ENCODE peak calls at places on chromosomes 6 and 20, in four cellular contexts. One of them, this sample, is unnamed. For H3K36me3, the result is how much of the 10 kb centered on the place peaks cover.

GRCh38 chr6:108746411-108746810 is 101.8 kb upstream of the ARMC2 start:
- DNase-seq in Peyer's patch: no peak
- DNase-seq in heart right ventricle: no peak
- DNase-seq in endodermal cell: peak
- DNase-seq in this sample: no peak

GRCh38 chr6:80438728-80439127 is 332.3 kb downstream of the BCKDHB start:
- DNase-seq in Peyer's patch: no peak
- DNase-seq in heart right ventricle: no peak
- DNase-seq in endodermal cell: no peak
- DNase-seq in this sample: no peak

GRCh38 chr20:9416421-9416820 is 98.0 kb upstream of the LAMP5 start:
- DNase-seq in Peyer's patch: no peak
- DNase-seq in heart right ventricle: no peak
- DNase-seq in endodermal cell: no peak
- DNase-seq in this sample: no peak

GRCh38 chr6:80179691-80180090 is 73.2 kb downstream of the BCKDHB start:
- DNase-seq in Peyer's patch: no peak
- DNase-seq in heart right ventricle: no peak
- DNase-seq in endodermal cell: no peak
- DNase-seq in this sample: no peak

GRCh38 chr20:12337601-12338000 is 419.9 kb downstream of the BTBD3 start:
- DNase-seq in Peyer's patch: no peak
- DNase-seq in heart right ventricle: no peak
- DNase-seq in endodermal cell: no peak
- DNase-seq in this sample: no peak

GRCh38 chr6:111818539-111819226 is 54.6 kb downstream of the FYN start:
- DNase-seq in Peyer's patch: no peak
- DNase-seq in heart right ventricle: no peak
- DNase-seq in endodermal cell: no peak
- DNase-seq in this sample: no peak

GRCh38 chr20:17661121-17661744 is 20.8 kb downstream of the RRBP1 start:
- DNase-seq in Peyer's patch: no peak
- DNase-seq in heart right ventricle: no peak
- DNase-seq in endodermal cell: no peak
- DNase-seq in this sample: no peak

GRCh38 chr6:112189494-112189893 is 64.9 kb downstream of the LAMA4 start:
- DNase-seq in Peyer's patch: no peak
- DNase-seq in heart right ventricle: no peak
- DNase-seq in endodermal cell: no peak
- DNase-seq in this sample: no peak

GRCh38 chr6:163745566-163746400 is 331.3 kb downstream of the QKI start:
- DNase-seq in Peyer's patch: no peak
- DNase-seq in heart right ventricle: peak
- DNase-seq in endodermal cell: peak
- DNase-seq in this sample: no peak

GRCh38 chr6:154370545-154370944 is 13.9 kb upstream of the IPCEF1 start:
- DNase-seq in Peyer's patch: no peak
- DNase-seq in heart right ventricle: peak
- DNase-seq in endodermal cell: peak
- DNase-seq in this sample: peak

GRCh38 chr6:82006027-82006738 is 241.4 kb downstream of the IBTK start:
- DNase-seq in Peyer's patch: no peak
- DNase-seq in heart right ventricle: no peak
- DNase-seq in endodermal cell: peak
- DNase-seq in this sample: peak

GRCh38 chr20:33838035-33838864 is 27.1 kb downstream of the CHMP4B start:
- DNase-seq in Peyer's patch: no peak
- DNase-seq in heart right ventricle: no peak
- DNase-seq in endodermal cell: no peak
- DNase-seq in this sample: no peak

GRCh38 chr20:9903048-9903651 is 64.3 kb upstream of the PAK5 start:
- DNase-seq in Peyer's patch: no peak
- DNase-seq in heart right ventricle: no peak
- DNase-seq in endodermal cell: peak
- DNase-seq in this sample: no peak

GRCh38 chr20:17601957-17602356 is 32.1 kb downstream of the DSTN start:
- DNase-seq in Peyer's patch: no peak
- DNase-seq in heart right ventricle: no peak
- DNase-seq in endodermal cell: peak
- DNase-seq in this sample: no peak

GRCh38 chr6:15744824-15745402 is 82.1 kb upstream of the DTNBP1 start:
- DNase-seq in Peyer's patch: no peak
- DNase-seq in heart right ventricle: no peak
- DNase-seq in endodermal cell: no peak
- DNase-seq in this sample: no peak

GRCh38 chr6:116564921-116565872 is 6.1 kb upstream of the RWDD1 start:
- DNase-seq in Peyer's patch: no peak
- DNase-seq in heart right ventricle: no peak
- DNase-seq in endodermal cell: no peak
- DNase-seq in this sample: peak

GRCh38 chr6:160998217-160998616 is 6.6 kb downstream of the MAP3K4 start:
- DNase-seq in Peyer's patch: no peak
- DNase-seq in heart right ventricle: no peak
- DNase-seq in endodermal cell: no peak
- DNase-seq in this sample: no peak
- H3K27ac ChIP-seq in Peyer's patch: no peak
- H3K27ac ChIP-seq in heart right ventricle: no peak
- H3K27ac ChIP-seq in endodermal cell: no peak
- H3K27ac ChIP-seq in this sample: no peak

DNA sequence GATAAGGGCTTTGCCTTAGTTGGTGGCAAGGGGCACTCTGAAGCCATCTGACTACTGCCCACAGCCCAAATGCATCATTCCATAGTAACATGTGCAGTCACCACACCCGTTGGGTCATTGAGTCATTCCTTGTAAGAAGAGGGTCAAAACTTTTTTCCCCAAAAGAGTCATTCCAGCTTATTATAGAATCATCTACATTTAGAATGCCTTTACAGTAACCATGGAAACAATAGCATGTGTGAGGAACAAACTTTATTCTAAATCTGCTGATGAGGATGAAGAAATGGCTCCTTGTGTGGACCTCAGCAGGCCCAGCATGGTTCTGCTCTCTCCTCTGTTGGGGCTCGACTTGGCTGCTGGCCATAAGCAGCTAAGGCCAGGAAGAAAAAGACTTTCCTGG is 111.2 kb upstream of the PTPRT start:
- DNase-seq in Peyer's patch: no peak
- DNase-seq in heart right ventricle: no peak
- DNase-seq in endodermal cell: no peak
- DNase-seq in this sample: no peak
- H3K36me3 ChIP-seq in Peyer's patch: under half
- H3K36me3 ChIP-seq in heart right ventricle: under half
- H3K36me3 ChIP-seq in endodermal cell: under half
- H3K36me3 ChIP-seq in this sample: under half

GRCh38 chr6:119627908-119628669 is 278.5 kb upstream of the MAN1A1 start:
- DNase-seq in Peyer's patch: no peak
- DNase-seq in heart right ventricle: no peak
- DNase-seq in endodermal cell: no peak
- DNase-seq in this sample: no peak
- H3K27ac ChIP-seq in Peyer's patch: no peak
- H3K27ac ChIP-seq in heart right ventricle: no peak
- H3K27ac ChIP-seq in endodermal cell: no peak
- H3K27ac ChIP-seq in this sample: no peak

DNA sequence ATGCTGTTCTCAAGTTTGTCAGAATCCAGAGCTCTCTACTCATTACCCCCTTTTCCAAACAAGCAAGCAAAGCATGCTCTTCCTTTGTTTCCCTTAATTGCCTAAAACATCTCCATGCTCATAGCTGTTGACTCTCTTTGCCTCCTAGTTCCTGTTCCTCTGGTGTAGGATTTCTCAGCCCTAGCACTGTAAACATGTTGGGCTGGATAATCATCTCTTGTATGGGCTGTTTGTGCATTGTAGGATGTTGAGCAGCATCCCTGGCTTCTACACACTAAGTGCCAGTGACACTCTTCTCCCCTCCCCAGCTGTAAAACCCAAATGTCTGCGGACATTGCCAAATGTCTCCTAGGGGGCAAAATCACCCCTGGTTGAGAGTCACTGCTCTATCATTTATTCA is 14.0 kb downstream of the PPARD start:
- DNase-seq in Peyer's patch: no peak
- DNase-seq in heart right ventricle: no peak
- DNase-seq in endodermal cell: no peak
- DNase-seq in this sample: no peak
- H3K36me3 ChIP-seq in Peyer's patch: under half
- H3K36me3 ChIP-seq in heart right ventricle: half or more
- H3K36me3 ChIP-seq in endodermal cell: under half
- H3K36me3 ChIP-seq in this sample: under half

DNA sequence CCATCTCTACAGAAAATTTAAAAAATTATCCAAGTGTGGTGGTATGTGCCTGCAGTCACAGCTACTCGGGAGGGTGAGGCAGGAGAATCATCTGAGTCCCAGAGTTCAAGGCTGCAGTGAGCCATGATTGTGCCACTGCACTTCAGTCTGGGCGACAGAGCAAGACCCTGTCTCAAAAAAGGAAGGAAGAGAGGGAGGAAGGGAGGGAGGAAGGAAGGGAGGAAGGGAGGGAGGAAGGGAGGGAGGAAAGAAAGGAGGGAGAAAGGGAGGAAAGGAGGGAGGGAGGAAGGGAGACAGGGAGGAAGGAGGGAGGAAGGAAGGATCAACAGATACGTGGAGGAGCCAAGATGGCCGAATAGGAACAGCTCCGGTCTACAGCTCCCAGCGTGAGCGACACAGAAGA is 90.1 kb downstream of the ZNF217 start:
- DNase-seq in Peyer's patch: no peak
- DNase-seq in heart right ventricle: no peak
- DNase-seq in endodermal cell: peak
- DNase-seq in this sample: no peak
- H3K27ac ChIP-seq in Peyer's patch: no peak
- H3K27ac ChIP-seq in heart right ventricle: no peak
- H3K27ac ChIP-seq in endodermal cell: no peak
- H3K27ac ChIP-seq in this sample: no peak

GRCh38 chr6:44262467-44263356 is 2.6 kb downstream of the NFKBIE start:
- DNase-seq in Peyer's patch: peak
- DNase-seq in heart right ventricle: no peak
- DNase-seq in endodermal cell: no peak
- DNase-seq in this sample: no peak

GRCh38 chr6:44261581-44261980 is 3.8 kb downstream of the NFKBIE start:
- DNase-seq in Peyer's patch: no peak
- DNase-seq in heart right ventricle: no peak
- DNase-seq in endodermal cell: no peak
- DNase-seq in this sample: no peak

GRCh38 chr6:44260011-44260410 is 2.7 kb upstream of the SLC35B2 start:
- DNase-seq in Peyer's patch: no peak
- DNase-seq in heart right ventricle: no peak
- DNase-seq in endodermal cell: no peak
- DNase-seq in this sample: no peak

GRCh38 chr6:44258921-44259320 is 1.6 kb upstream of the SLC35B2 start:
- DNase-seq in Peyer's patch: no peak
- DNase-seq in heart right ventricle: no peak
- DNase-seq in endodermal cell: no peak
- DNase-seq in this sample: no peak

DNA sequence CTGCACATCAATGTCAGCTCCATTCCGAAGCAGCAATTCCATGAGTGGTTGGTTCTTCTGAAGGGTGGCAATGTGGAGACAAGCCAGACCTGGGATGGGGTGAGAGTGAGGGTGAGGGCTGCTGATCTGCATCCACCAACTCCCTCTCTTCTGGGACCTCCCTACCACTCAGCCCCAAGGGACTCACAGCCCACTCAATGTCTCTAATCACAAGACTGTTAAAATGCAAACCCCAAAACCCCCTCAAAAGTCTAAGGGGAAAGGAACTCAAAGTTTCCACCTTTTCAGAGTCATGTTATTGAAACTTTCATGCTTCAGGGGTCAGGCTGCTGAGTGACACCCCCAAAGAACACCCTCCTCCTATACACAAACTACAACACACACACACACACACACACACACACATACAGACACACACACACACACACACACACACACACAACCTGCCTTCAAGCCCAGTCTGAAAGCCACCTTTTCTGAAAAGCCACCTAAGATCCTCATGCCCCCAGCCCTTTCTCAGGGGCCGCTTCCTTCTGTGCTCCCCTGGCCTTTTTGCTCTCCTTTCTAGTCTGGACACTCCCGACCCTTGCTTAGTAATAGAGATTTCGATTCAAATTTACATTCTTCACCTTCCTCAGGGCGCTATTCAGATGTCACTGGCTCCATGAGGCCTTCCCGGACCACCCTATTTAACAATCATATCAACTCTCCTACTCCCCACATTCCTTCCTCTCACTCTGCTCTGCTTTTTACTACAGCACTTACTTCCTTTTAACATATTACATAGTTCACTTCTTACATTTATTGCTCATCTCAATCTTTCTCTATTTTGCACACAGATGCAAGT is 3.3 kb upstream of the SLC35B2 start:
- DNase-seq in Peyer's patch: no peak
- DNase-seq in heart right ventricle: no peak
- DNase-seq in endodermal cell: no peak
- DNase-seq in this sample: no peak
- H3K36me3 ChIP-seq in Peyer's patch: under half
- H3K36me3 ChIP-seq in heart right ventricle: under half
- H3K36me3 ChIP-seq in endodermal cell: under half
- H3K36me3 ChIP-seq in this sample: under half